ENCODE peak calls at places on chromosome 16, in five cellular contexts. C, Q, F, U and A are unnamed samples.

GRCh38 chr16:48126801-48127644 is 28.8 kb downstream of the ABCC12 start:
- DNase-seq in C (no peak), U (no peak), F (no peak), Q (peak), A (no peak)

GRCh38 chr16:12155235-12155634 is 178.7 kb downstream of the SNX29 start:
- DNase-seq in F (no peak), U (no peak), C (no peak), Q (no peak), A (no peak)

GRCh38 chr16:19143241-19143640 is 24.8 kb upstream of the SYT17 start:
- DNase-seq in F (no peak), Q (no peak), C (no peak), U (no peak), A (no peak)

GRCh38 chr16:23595246-23595950 is 718 bp downstream of the NDUFAB1 start:
- DNase-seq in F (no peak), U (peak), Q (no peak), C (no peak), A (no peak)

GRCh38 chr16:21075252-21075651 is 75.4 kb downstream of the DNAH3 start:
- DNase-seq in C (no peak), F (no peak), Q (no peak), U (no peak), A (no peak)

GRCh38 chr16:11016993-11017392 is 72.6 kb downstream of the CLEC16A start:
- DNase-seq in Q (peak), U (peak), C (peak), F (peak), A (no peak)

GRCh38 chr16:79970551-79971236 is 370.2 kb upstream of the MAF start:
- DNase-seq in U (peak), Q (no peak), C (no peak), F (no peak), A (no peak)

GRCh38 chr16:85460252-85460982 is 152.7 kb upstream of the GSE1 start:
- DNase-seq in U (no peak), F (no peak), Q (no peak), C (no peak), A (no peak)

GRCh38 chr16:85393674-85394510 is 219.2 kb upstream of the GSE1 start:
- DNase-seq in Q (no peak), U (no peak), F (peak), C (peak), A (no peak)